ENCODE peak calls at places on chromosomes 11 and 22, in five cellular contexts. L is IMR-90, Q is GM13977, C is heart left ventricle, H is upper lobe of right lung. J is an unnamed sample.

GRCh38 chr11:2826679-2827056 is 58.9 kb downstream of the CDKN1C start:
- DNase-seq in L (no peak), Q (no peak), C (peak; percentile 54), H (no peak), J (no peak)

GRCh38 chr11:33554219-33554618 is 146.4 kb downstream of the C11orf91 start:
- DNase-seq in L (no peak), Q (no peak), C (no peak), H (no peak), J (no peak)

GRCh38 chr11:112523477-112523876 is 262.8 kb upstream of the PLET1 start:
- DNase-seq in L (no peak), Q (no peak), C (no peak), H (no peak), J (no peak)

GRCh38 chr11:22875869-22876473 is 15.7 kb upstream of the CCDC179 start:
- DNase-seq in L (peak; percentile 89), Q (peak; percentile 57), C (no peak), H (no peak), J (no peak)

GRCh38 chr11:2523821-2524391 is 79.1 kb downstream of the KCNQ1 start:
- DNase-seq in L (no peak), Q (no peak), C (peak; percentile 58), H (peak; percentile 43), J (peak; percentile 67)

GRCh38 chr11:111426615-111427014 is 47.5 kb upstream of the POU2AF1 start:
- DNase-seq in L (no peak), Q (no peak), C (peak; percentile 21), H (no peak), J (no peak)

GRCh38 chr11:60866911-60867870 is at the start of gene ZP1:
- DNase-seq in L (no peak), Q (no peak), C (no peak), H (peak; percentile 48), J (no peak)

GRCh38 chr11:72223615-72224586 is 666 bp upstream of the INPPL1 start:
- DNase-seq in L (peak; percentile 56), Q (peak; percentile 74), C (peak; percentile 89), H (peak; percentile 90), J (peak; percentile 87)

GRCh38 chr11:44219830-44220778 is 89.8 kb downstream of the ALX4 start:
- DNase-seq in L (peak; percentile 15), Q (no peak), C (no peak), H (no peak), J (no peak)

GRCh38 chr11:10108901-10109665 is 184.9 kb downstream of the SBF2 start:
- DNase-seq in L (peak; percentile 40), Q (no peak), C (no peak), H (no peak), J (no peak)

GRCh38 chr11:59822989-59823566 is 12.5 kb upstream of the MRPL16 start:
- DNase-seq in L (peak; percentile 53), Q (peak; percentile 56), C (no peak), H (no peak), J (no peak)

GRCh38 chr22:50613291-50613981 is 12.8 kb downstream of the MAPK8IP2 start:
- DNase-seq in L (no peak), Q (no peak), C (no peak), H (peak; percentile 92), J (no peak)

DNA sequence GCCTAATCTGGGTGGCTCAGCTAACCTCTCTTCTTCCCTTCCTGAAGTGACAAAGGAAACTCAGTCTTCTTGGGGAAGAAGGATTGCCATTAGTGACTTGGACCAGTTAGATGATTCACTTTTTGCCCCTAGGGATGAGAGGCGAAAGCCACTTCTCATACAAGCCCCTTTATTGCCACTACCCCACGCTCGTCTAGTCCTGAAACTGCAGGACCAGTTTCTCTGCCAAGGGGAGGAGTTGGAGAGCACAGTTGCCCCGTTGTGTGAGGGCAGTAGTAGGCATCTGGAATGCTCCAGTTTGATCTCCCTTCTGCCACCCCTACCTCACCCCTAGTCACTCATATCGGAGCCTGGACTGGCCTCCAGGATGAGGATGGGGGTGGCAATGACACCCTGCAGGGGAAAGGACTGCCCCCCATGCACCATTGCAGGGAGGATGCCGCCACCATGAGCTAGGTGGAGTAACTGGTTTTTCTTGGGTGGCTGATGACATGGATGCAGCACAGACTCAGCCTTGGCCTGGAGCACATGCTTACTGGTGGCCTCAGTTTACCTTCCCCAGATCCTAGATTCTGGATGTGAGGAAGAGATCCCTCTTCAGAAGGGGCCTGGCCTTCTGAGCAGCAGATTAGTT is 14.2 kb upstream of the UVRAG start:
- DNase-seq in L (no peak), Q (no peak), C (no peak), H (no peak), J (peak; percentile 34)
- TF ChIP-seq CTCF in L (no peak), Q (peak; percentile 26), C (no peak), H (no peak), J (no peak)

DNA sequence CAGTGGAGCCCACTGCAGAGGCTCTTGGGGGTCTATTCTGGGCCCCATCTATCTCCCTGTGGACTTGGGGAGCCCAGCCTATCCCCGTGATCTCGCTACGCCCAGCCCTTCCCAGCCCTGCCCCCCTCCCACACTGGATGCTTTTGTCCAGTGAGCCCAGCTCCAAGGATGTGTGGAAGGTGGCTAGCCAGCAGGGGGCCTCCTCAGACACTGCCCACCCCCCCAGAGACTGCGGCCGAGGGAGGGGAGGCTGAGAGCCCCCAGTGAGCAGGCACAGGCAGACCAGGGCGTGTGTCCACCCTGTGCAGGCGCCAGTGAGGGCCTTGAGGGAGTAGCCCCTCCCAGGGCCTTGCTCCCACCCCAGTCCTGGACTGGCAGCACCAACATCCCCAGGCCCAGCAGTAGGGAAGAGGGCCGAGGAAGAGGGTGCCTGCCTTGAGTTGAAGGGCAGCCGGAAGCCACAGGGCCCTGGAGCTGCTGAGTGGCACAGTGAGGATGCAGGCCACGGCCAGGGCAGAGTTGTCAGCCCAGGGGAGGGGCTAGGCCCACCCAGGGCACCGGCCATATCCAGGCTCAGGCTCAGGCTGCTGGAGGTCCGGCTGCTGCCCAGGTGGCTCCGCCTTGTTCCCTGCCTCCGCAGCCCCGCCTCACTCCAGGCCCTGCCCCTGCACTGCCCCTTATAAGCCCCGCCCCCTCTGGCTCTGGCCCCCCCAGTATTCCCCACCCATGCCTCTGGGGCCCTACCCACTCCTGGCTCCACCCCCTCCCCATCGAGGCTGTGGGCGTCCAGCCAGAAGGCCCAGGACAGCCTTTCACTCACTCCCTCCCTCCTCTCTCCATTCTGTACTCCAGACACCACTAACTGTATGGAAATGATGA is 28.0 kb downstream of the MOB2 start:
- DNase-seq in L (peak; percentile 2), Q (no peak), C (no peak), H (peak; percentile 91), J (peak; percentile 93)
- TF ChIP-seq CTCF in L (peak; percentile 23), Q (peak; percentile 41), C (peak; percentile 19), H (peak; percentile 17), J (no peak)

DNA sequence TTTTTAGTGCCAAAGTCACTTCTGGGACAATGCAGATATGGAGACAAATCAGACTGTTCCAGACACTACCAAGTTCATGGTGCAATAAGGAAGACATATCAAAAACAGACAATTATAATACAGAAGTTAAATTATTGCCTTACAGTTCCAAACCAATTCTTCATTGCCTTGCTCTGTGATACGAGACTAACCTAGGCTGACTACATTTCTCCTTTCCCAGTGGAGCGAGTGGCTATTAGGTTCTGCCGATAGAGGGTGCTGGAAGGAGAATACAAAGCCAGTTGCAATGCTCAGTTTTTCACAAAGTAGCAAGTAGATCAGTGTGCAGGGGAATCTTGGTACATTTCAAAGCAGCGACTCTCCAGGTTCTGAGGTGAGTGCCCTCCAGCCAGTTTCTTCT is 67.8 kb downstream of the FAM168A start:
- DNase-seq in L (no peak), Q (no peak), C (no peak), H (no peak), J (no peak)
- TF ChIP-seq CTCF in L (no peak), Q (peak; percentile 43), C (no peak), H (no peak), J (no peak)

GRCh38 chr11:97557399-97557798 is 1167.6 kb downstream of the JRKL start:
- DNase-seq in L (no peak), Q (no peak), C (no peak), H (no peak), J (no peak)
- TF ChIP-seq CTCF in L (no peak), Q (no peak), C (no peak), H (no peak), J (no peak)

DNA sequence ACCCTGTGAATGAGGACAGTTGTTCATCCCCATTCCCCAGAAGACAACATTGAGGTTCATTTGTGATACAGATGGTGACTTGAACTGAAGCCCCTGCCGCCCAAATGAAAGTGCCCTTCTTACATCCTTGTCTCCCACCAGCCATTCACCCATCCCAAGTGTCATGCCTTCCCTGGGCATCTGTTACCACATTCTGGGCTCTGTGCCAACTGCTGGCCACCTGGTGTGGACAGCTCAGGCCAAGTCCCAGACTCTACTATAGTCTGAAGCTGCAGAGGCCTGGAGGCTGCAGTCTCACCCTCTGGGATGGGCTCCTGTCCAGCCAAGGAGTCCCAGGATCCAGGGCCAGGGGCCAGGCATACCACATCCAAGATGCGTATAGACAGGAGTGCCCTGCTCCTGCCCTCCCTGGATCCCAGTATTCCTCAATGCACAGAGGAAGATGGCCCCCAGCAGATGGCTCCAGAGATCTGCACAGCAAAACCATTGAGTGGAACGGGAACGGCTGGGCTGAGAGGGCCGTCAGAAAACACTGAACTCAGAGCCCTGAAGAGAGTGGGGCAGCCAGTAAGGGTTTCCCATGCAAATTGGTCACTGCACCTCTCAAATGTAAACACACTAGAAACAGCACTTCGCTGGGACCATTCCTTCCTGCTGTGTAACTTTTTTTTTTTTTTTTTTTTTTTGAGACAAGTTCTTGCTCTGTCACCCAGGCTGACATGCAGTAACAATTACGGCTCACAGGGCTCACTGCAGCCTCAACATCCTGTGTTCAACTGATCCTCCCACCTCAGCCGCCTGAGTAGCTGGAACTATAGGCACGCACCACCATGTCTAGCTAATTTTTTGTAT is 22.8 kb downstream of the ARRB1 start:
- DNase-seq in L (peak; percentile 81), Q (peak; percentile 55), C (peak; percentile 76), H (peak; percentile 89), J (no peak)
- TF ChIP-seq CTCF in L (peak; percentile 88), Q (peak; percentile 56), C (peak; percentile 80), H (peak; percentile 73), J (peak; percentile 73)

DNA sequence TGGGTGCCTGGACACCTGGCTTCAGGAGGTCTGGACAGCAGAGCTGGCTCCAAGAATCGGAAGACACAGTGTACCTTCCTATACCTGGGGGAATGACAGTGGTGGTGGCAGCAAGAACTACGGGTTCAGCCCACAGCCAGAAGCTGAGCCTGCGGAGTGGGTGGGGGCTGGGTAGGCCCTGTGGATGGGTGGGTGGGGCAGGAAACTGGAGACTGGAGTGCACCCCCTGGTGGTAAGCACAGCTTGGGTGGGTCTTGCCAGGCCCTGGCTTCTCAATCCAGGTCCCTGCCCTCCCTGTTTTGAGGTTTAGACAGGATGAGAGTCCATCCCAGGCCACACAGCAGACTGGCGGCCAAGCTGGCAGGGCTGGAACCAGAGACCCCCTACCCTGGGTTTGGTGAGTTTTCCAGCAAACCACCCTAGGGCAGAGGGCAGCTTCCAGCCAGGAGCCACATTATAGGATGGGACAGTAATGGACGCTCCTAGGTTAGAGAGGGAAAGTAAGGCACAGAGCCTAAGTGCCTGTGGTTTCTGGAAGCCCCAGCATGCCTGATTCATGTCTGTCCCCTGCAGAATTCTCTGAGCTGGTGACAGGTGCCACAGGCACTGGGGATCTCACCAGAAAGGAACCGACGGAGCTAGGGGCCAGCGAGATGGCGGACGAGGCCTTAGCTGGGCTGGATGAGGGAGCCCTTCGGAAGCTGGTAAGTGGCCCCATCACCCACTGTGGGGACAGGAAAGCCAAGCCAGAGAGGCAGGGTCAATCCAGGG is 1.7 kb downstream of the SMTN start:
- DNase-seq in L (peak; percentile 64), Q (peak; percentile 50), C (peak; percentile 85), H (no peak), J (peak; percentile 87)
- TF ChIP-seq CTCF in L (peak; percentile 58), Q (peak; percentile 52), C (peak; percentile 71), H (peak; percentile 54), J (peak; percentile 27)

GRCh38 chr22:37098976-37099577 is 10.4 kb downstream of the TMPRSS6 start:
- DNase-seq in L (no peak), Q (no peak), C (no peak), H (no peak), J (no peak)
- TF ChIP-seq CTCF in L (no peak), Q (peak; percentile 27), C (no peak), H (peak; percentile 16), J (no peak)

J was measured in kidney.